ENCODE peak calls at places on chromosomes 5 and 9, in four cellular contexts. M is activated B cell treated with CpG ODN at 0.5 μM for 24 hours; P is CD8-positive, alpha-beta T cell; A is WTC11. X is an unnamed sample.

GRCh38 chr9:92665836-92666235 is 4.1 kb downstream of the IPPK start:
- DNase-seq in A (no peak), P (no peak), M (no peak), X (no peak)

GRCh38 chr5:33850100-33850594 is 41.6 kb downstream of the ADAMTS12 start:
- DNase-seq in M (no peak), A (no peak), P (no peak), X (no peak)

GRCh38 chr5:106314221-106314824 is 1356.4 kb downstream of the EFNA5 start:
- DNase-seq in P (no peak), A (no peak), M (no peak), X (no peak)

GRCh38 chr5:1445313-1445894 is at the start of gene SLC6A3:
- DNase-seq in M (peak), A (peak), P (peak), X (no peak)

GRCh38 chr9:126365780-126366179 is 39.2 kb downstream of the MVB12B start:
- DNase-seq in P (no peak), A (no peak), M (no peak), X (no peak)

GRCh38 chr5:161278739-161279660 is 267.5 kb downstream of the GABRB2 start:
- DNase-seq in M (no peak), A (no peak), P (no peak), X (no peak)

GRCh38 chr9:15936316-15936869 is 383.6 kb downstream of the CCDC171 start:
- DNase-seq in A (no peak), P (no peak), M (no peak), X (no peak)

GRCh38 chr5:1116109-1116735 is 4.4 kb upstream of the SLC12A7 start:
- DNase-seq in P (no peak), A (no peak), M (no peak), X (no peak)

GRCh38 chr5:153159611-153160010 is 330.9 kb upstream of the GRIA1 start:
- DNase-seq in M (no peak), P (no peak), A (no peak), X (no peak)

GRCh38 chr5:178296066-178296465 is 63.5 kb upstream of the PHYKPL start:
- DNase-seq in P (no peak), A (no peak), M (no peak), X (no peak)

GRCh38 chr9:87148391-87149237 is 201.3 kb upstream of the GAS1 start:
- DNase-seq in M (no peak), A (peak), P (no peak), X (no peak)

GRCh38 chr5:158513490-158514301 is 586.0 kb downstream of the EBF1 start:
- DNase-seq in P (no peak), M (no peak), A (no peak), X (no peak)

GRCh38 chr9:133371261-133371711 is 4.6 kb downstream of the SURF4 start:
- DNase-seq in P (peak), A (no peak), M (no peak), X (peak)

GRCh38 chr5:137145726-137146125 is 353.4 kb downstream of the SPOCK1 start:
- DNase-seq in P (no peak), A (no peak), M (no peak), X (no peak)

GRCh38 chr9:12069366-12069765 is 623.8 kb upstream of the TYRP1 start:
- DNase-seq in P (no peak), A (no peak), M (no peak), X (no peak)

GRCh38 chr5:147452137-147452838 is 57.6 kb downstream of the DPYSL3 start:
- DNase-seq in M (no peak), P (no peak), A (peak), X (no peak)

GRCh38 chr9:97386733-97387503 is 25.0 kb upstream of the TDRD7 start:
- DNase-seq in M (peak), A (peak), P (peak), X (peak)

GRCh38 chr5:142753114-142753764 is 16.9 kb upstream of the ARHGAP26 start:
- DNase-seq in A (no peak), P (no peak), M (no peak), X (no peak)

GRCh38 chr9:2764371-2764770 is 47.1 kb downstream of the KCNV2 start:
- DNase-seq in M (no peak), A (no peak), P (no peak), X (no peak)

GRCh38 chr5:176368726-176369125 is 3.4 kb downstream of the ARL10 start:
- DNase-seq in M (no peak), A (no peak), P (no peak), X (no peak)

GRCh38 chr9:136978073-136978864 is 965 bp downstream of the PTGDS start:
- DNase-seq in M (no peak), A (peak), P (peak), X (peak)

GRCh38 chr5:169354921-169355320 is 54.0 kb upstream of the SLIT3 start:
- DNase-seq in M (no peak), P (no peak), A (no peak), X (no peak)

GRCh38 chr5:1409386-1410110 is 35.7 kb downstream of the SLC6A3 start:
- DNase-seq in A (peak), M (no peak), P (peak), X (no peak)

GRCh38 chr5:142892021-142892420 is 121.8 kb downstream of the ARHGAP26 start:
- DNase-seq in P (no peak), M (no peak), A (no peak), X (no peak)

GRCh38 chr5:110512266-110512665 is 214.2 kb downstream of the TMEM232 start:
- DNase-seq in M (no peak), P (no peak), A (no peak), X (no peak)

GRCh38 chr9:134959971-134960310 is 42.2 kb upstream of the FCN1 start:
- DNase-seq in A (no peak), M (peak), P (no peak), X (no peak)

GRCh38 chr9:33676746-33677505 is 118.4 kb upstream of the PRSS3 start:
- DNase-seq in P (peak), A (peak), M (peak), X (peak)

GRCh38 chr5:137332296-137332695 is 166.8 kb downstream of the SPOCK1 start:
- DNase-seq in M (no peak), P (no peak), A (no peak), X (no peak)

GRCh38 chr5:66849803-66850202 is 253.6 kb downstream of the MAST4 start:
- DNase-seq in M (no peak), P (no peak), A (no peak), X (no peak)

GRCh38 chr9:107286057-107286456 is 3.0 kb downstream of the RAD23B start:
- DNase-seq in M (no peak), P (no peak), A (no peak), X (no peak)

GRCh38 chr5:83924171-83924570 is 203.5 kb upstream of the HAPLN1 start:
- DNase-seq in A (no peak), P (no peak), M (no peak), X (no peak)

GRCh38 chr9:12923472-12924009 is 148.7 kb downstream of the LURAP1L start:
- DNase-seq in M (no peak), P (no peak), A (no peak), X (no peak)

GRCh38 chr9:36746415-36746814 is 173.7 kb downstream of the MELK start:
- DNase-seq in M (no peak), P (no peak), A (no peak), X (no peak)

GRCh38 chr9:126420643-126421564 is 94.3 kb downstream of the MVB12B start:
- DNase-seq in P (no peak), A (no peak), M (no peak), X (no peak)

GRCh38 chr5:89930591-89931383 is 478.8 kb downstream of the CETN3 start:
- DNase-seq in M (no peak), A (no peak), P (no peak), X (no peak)

GRCh38 chr5:17156463-17156862 is 61.0 kb upstream of the BASP1 start:
- DNase-seq in A (no peak), M (no peak), P (no peak), X (no peak)

GRCh38 chr9:73153793-73154227 is 2.1 kb downstream of the ANXA1 start:
- DNase-seq in M (no peak), A (no peak), P (no peak), X (no peak)

GRCh38 chr5:151581841-151582583 is 9.1 kb downstream of the FAT2 start:
- DNase-seq in M (no peak), P (no peak), A (no peak), X (no peak)

GRCh38 chr5:151580239-151580638 is 10.9 kb downstream of the FAT2 start:
- DNase-seq in M (no peak), P (no peak), A (no peak), X (no peak)

GRCh38 chr5:151578326-151579025 is 12.7 kb downstream of the FAT2 start:
- DNase-seq in P (no peak), A (no peak), M (no peak), X (no peak)

GRCh38 chr5:151581347-151581746 is 9.8 kb downstream of the FAT2 start:
- DNase-seq in P (no peak), A (no peak), M (no peak), X (no peak)

DNA sequence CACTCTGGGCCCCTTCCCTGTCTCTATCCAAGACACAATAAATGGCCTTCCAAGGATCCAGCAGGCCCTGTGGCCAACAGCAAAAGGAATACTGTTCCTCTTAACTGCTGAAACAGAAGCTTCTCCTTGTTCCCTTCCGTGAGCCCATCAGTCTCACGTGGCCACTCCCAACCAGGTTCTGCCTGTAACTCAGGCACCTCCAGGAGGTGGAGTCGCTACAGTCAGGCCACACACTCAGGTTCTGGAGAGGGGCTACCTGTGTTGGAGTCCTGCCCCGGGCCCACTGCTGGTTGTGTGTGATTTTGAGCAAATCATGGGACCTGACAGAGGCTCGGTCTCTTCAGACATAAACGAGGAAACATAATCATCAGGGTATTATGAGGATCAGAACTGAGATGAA is 10.3 kb downstream of the FAT2 start:
- DNase-seq in P (no peak), M (no peak), A (no peak), X (no peak)
- TF ChIP-seq CTCF in P (no peak), M (no peak), A (no peak), X (no peak)

DNA sequence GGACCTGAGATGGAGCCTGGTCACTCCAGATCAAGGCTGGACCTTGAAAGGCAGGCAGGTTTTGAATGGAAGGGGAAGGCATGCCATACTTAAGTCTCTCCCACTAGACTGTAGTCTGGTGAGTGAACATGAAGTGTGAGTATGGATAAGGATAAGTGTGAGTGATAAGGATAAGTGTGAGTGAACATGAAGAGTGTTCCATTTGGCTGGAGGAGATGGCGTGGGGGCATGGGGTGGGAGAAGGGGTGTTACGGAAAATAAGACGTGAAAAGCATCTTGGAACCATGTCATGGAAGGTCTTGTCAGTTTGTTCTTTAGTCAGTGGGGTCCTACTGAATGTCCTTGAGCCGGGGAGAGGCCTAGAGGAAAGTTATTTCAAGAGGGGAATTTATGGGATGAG is 32.8 kb downstream of the HMGXB3 start:
- DNase-seq in A (no peak), P (no peak), M (no peak), X (no peak)
- TF ChIP-seq CTCF in A (no peak), P (no peak), M (no peak), X (no peak)

GRCh38 chr5:141330299-141331080 is at the start of gene PCDHGA1:
- DNase-seq in P (no peak), A (peak), M (no peak), X (no peak)
- TF ChIP-seq CTCF in P (no peak), A (peak), M (no peak), X (peak)

GRCh38 chr9:89410709-89411111 is 87.2 kb downstream of the SEMA4D start:
- DNase-seq in A (no peak), M (no peak), P (peak), X (no peak)
- TF ChIP-seq CTCF in A (no peak), M (no peak), P (no peak), X (no peak)

GRCh38 chr5:55232985-55233928 is at the start of gene CCNO:
- DNase-seq in P (peak), M (peak), A (peak), X (peak)
- TF ChIP-seq CTCF in P (no peak), M (no peak), A (no peak), X (no peak)

DNA sequence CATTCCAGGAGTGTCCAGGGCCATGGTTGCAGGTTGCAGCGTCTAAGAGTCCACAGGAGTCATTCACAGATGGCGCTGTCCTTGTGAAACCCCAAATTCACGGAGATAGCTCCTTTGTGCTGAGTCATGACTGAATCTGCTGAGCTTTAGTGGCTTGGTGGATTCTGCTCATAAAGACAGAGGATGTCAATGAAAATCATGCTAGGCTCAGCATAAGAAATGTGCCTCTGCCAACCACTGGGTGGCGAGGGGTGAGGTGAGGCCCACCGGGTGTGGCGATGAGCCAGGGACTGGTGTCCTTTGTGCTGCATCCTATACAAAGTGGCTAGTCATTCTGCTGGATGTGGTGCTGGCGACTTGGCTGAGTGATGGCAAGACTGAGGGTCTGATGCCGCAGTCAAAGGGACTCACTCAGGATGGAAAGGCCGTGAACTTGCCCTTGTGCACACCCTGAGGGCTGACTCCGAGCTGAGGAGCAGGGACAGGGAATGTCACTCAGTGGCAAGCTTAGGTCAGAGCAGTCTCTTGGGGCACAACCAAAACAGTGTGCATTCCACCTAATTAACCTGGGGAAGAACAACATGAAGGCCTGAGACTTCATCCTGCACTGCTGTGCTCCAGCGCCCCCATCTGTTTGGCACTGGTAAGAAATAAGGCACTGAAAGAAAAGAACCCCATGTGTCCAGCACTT is 71.5 kb downstream of the DAP start:
- DNase-seq in P (no peak), M (no peak), A (peak), X (no peak)
- TF ChIP-seq CTCF in P (no peak), M (no peak), A (peak), X (no peak)